ENCODE peak calls at places on chromosomes 11 and 22, in five cellular contexts. E is AML-193, S is HEK293T, A is activated T-cell treated with anti-CD3 and anti-CD28 coated beads for 24 hours, I is AG20443. F is an unnamed sample.

GRCh38 chr11:86488553-86488952 is 113.9 kb downstream of the CCDC81 start:
- DNase-seq in A (no peak), S (no peak), E (no peak), I (no peak), F (no peak)

GRCh38 chr22:48929276-48929790 is 898.3 kb downstream of the BRD1 start:
- DNase-seq in A (no peak), I (no peak), E (no peak), S (no peak), F (no peak)

GRCh38 chr22:22550789-22551434 is 8.2 kb downstream of the PRAME start:
- DNase-seq in A (no peak), E (no peak), S (no peak), I (no peak), F (no peak)

GRCh38 chr11:130689222-130689908 is 226.9 kb downstream of the SNX19 start:
- DNase-seq in I (no peak), E (no peak), S (no peak), A (no peak), F (no peak)

GRCh38 chr22:20782083-20782482 is 8.2 kb downstream of the SERPIND1 start:
- DNase-seq in A (no peak), S (no peak), I (no peak), E (no peak), F (no peak)

GRCh38 chr11:32079511-32079910 is 11.4 kb upstream of the RCN1 start:
- DNase-seq in E (no peak), A (no peak), S (no peak), I (no peak), F (no peak)

GRCh38 chr11:128500488-128500887 is 86.9 kb downstream of the ETS1 start:
- DNase-seq in I (no peak), E (no peak), S (no peak), A (no peak), F (no peak)

GRCh38 chr11:36289226-36289852 is at the start of gene COMMD9:
- DNase-seq in I (peak; percentile 99), S (peak; percentile 95), E (peak; percentile 91), A (peak; percentile 90), F (peak; percentile 95)

GRCh38 chr11:20015529-20016427 is 144.5 kb downstream of the DBX1 start:
- DNase-seq in I (no peak), S (no peak), E (no peak), A (no peak), F (no peak)

GRCh38 chr22:49827853-49828598 is at the start of gene BRD1:
- DNase-seq in I (peak; percentile 90), E (no peak), A (peak; percentile 53), S (peak; percentile 73), F (peak; percentile 76)

GRCh38 chr11:47766363-47767227 is 546 bp downstream of the FNBP4 start:
- DNase-seq in I (peak; percentile 49), S (no peak), E (peak; percentile 35), A (peak; percentile 70), F (peak; percentile 89)

GRCh38 chr11:116683982-116684381 is 88.8 kb downstream of the BUD13 start:
- DNase-seq in E (no peak), I (no peak), A (no peak), S (no peak), F (no peak)

GRCh38 chr11:61701298-61701993 is 21.3 kb downstream of the DAGLA start:
- DNase-seq in S (peak; percentile 63), A (no peak), E (peak; percentile 43), I (no peak), F (no peak)

GRCh38 chr22:25880524-25880923 is 138.5 kb downstream of the MYO18B start:
- DNase-seq in I (no peak), S (no peak), E (no peak), A (no peak), F (no peak)

GRCh38 chr11:28696591-28696990 is 588.4 kb downstream of the METTL15 start:
- DNase-seq in E (no peak), S (no peak), A (no peak), I (no peak), F (no peak)

GRCh38 chr11:78031629-78032028 is 8.6 kb upstream of the KCTD14 start:
- DNase-seq in S (no peak), I (no peak), A (no peak), E (no peak), F (no peak)

GRCh38 chr11:45725776-45726606 is 60.6 kb upstream of the CHST1 start:
- DNase-seq in A (no peak), E (no peak), S (no peak), I (no peak), F (no peak)

GRCh38 chr22:39243443-39244072 is 1.2 kb downstream of the PDGFB start:
- DNase-seq in E (no peak), I (no peak), A (no peak), S (no peak), F (no peak)

F was measured in erythroblast.